ENCODE peak calls at places on chromosomes 11 and 22, in eight cellular contexts. H is GOT3, Z is Peyer's patch, A is GM23338, L is mucosa of descending colon, V is NCI-H1092 treated with DMSO at 0.1 percent for 48 hours, W is lower leg skin, G is adrenal gland. T is an unnamed sample.

GRCh38 chr22:38724926-38725571 is 19.3 kb downstream of the GTPBP1 start:
- DNase-seq in H (no peak), Z (no peak), A (peak), L (no peak), V (no peak), W (no peak), G (no peak), T (no peak)

GRCh38 chr22:47419239-47419638 is 656.8 kb downstream of the TBC1D22A start:
- DNase-seq in H (no peak), Z (peak), A (no peak), L (no peak), V (no peak), W (no peak), G (no peak), T (no peak)

GRCh38 chr11:77407613-77408012 is 66.3 kb downstream of the PAK1 start:
- DNase-seq in H (no peak), Z (peak), A (peak), L (peak), V (peak), W (no peak), G (peak), T (peak)

GRCh38 chr11:61020706-61021235 is 49.3 kb downstream of the CD6 start:
- DNase-seq in H (no peak), Z (no peak), A (no peak), L (no peak), V (no peak), W (no peak), G (no peak), T (no peak)

GRCh38 chr11:74055938-74056337 is 47.1 kb upstream of the UCP3 start:
- DNase-seq in H (no peak), Z (no peak), A (no peak), L (no peak), V (no peak), W (no peak), G (no peak), T (no peak)

GRCh38 chr11:85137597-85137996 is 489.5 kb downstream of the DLG2 start:
- DNase-seq in H (no peak), Z (no peak), A (no peak), L (no peak), V (peak), W (no peak), G (no peak), T (no peak)

GRCh38 chr11:10651579-10652361 is 41.8 kb downstream of the IRAG1 start:
- DNase-seq in H (no peak), Z (peak), A (no peak), L (no peak), V (peak), W (no peak), G (no peak), T (no peak)

GRCh38 chr11:93491941-93492340 is 51.2 kb downstream of the SMCO4 start:
- DNase-seq in H (no peak), Z (no peak), A (no peak), L (no peak), V (no peak), W (no peak), G (no peak), T (no peak)

GRCh38 chr11:78344114-78344513 is 73.5 kb downstream of the GAB2 start:
- DNase-seq in H (no peak), Z (no peak), A (no peak), L (no peak), V (no peak), W (no peak), G (no peak), T (no peak)

GRCh38 chr11:95432714-95433503 is 201.9 kb upstream of the SESN3 start:
- DNase-seq in H (no peak), Z (no peak), A (no peak), L (no peak), V (no peak), W (no peak), G (no peak), T (no peak)

GRCh38 chr11:12402027-12402426 is 24.7 kb downstream of the PARVA start:
- DNase-seq in H (no peak), Z (no peak), A (peak), L (no peak), V (no peak), W (no peak), G (no peak), T (no peak)

GRCh38 chr11:12077535-12078280 is 32.7 kb upstream of the MICAL2 start:
- DNase-seq in H (no peak), Z (no peak), A (no peak), L (no peak), V (no peak), W (no peak), G (no peak), T (no peak)

GRCh38 chr11:85723088-85723487 is 37.1 kb upstream of the CCDC89 start:
- DNase-seq in H (no peak), Z (peak), A (no peak), L (no peak), V (no peak), W (no peak), G (no peak), T (no peak)

GRCh38 chr22:43094085-43094484 is 4.9 kb upstream of the TTLL1 start:
- DNase-seq in H (no peak), Z (peak), A (no peak), L (peak), V (no peak), W (no peak), G (peak), T (peak)

GRCh38 chr11:117005758-117006157 is 92.5 kb downstream of the SIK3 start:
- DNase-seq in H (no peak), Z (no peak), A (no peak), L (no peak), V (no peak), W (no peak), G (no peak), T (no peak)

GRCh38 chr22:42188808-42189447 is 58.3 kb upstream of the CYP2D6 start:
- DNase-seq in H (no peak), Z (peak), A (no peak), L (no peak), V (no peak), W (no peak), G (no peak), T (peak)

GRCh38 chr22:27656970-27657369 is 144.6 kb downstream of the MN1 start:
- DNase-seq in H (no peak), Z (no peak), A (no peak), L (no peak), V (no peak), W (no peak), G (no peak), T (no peak)

GRCh38 chr11:122745111-122745510 is 89.6 kb downstream of the UBASH3B start:
- DNase-seq in H (no peak), Z (no peak), A (no peak), L (no peak), V (no peak), W (no peak), G (no peak), T (no peak)

GRCh38 chr11:107876141-107876540 is 17.6 kb upstream of the SLC35F2 start:
- DNase-seq in H (no peak), Z (no peak), A (no peak), L (no peak), V (no peak), W (no peak), G (no peak), T (no peak)

GRCh38 chr22:41862160-41862529 is 29.2 kb downstream of the SREBF2 start:
- DNase-seq in H (no peak), Z (peak), A (no peak), L (no peak), V (no peak), W (no peak), G (no peak), T (no peak)

GRCh38 chr11:115919341-115920086 is 415.3 kb upstream of the CADM1 start:
- DNase-seq in H (no peak), Z (no peak), A (no peak), L (no peak), V (no peak), W (no peak), G (no peak), T (no peak)

GRCh38 chr11:69429716-69430491 is 51.6 kb upstream of the LINC01488 start:
- DNase-seq in H (no peak), Z (no peak), A (no peak), L (no peak), V (no peak), W (no peak), G (no peak), T (no peak)